ENCODE peak calls at places on chromosomes 3 and 15, in six cellular contexts. One of them, this sample, is unnamed.

GRCh38 chr15:68682330-68682729 is 103.5 kb downstream of the CORO2B start:
- DNase-seq in activated T-helper 1 cell treated with anti-CD3 and anti-CD28 coated beads, Interleukin-2, amount 50 U/mL, for 16 hours: no peak
- DNase-seq in foreskin fibroblast: no peak
- DNase-seq in Caki2: no peak
- DNase-seq in thoracic aorta: no peak
- DNase-seq in CD4-positive, alpha-beta T cell: no peak
- DNase-seq in this sample: no peak

GRCh38 chr3:184795493-184796198 is 16.3 kb upstream of the VPS8 start:
- DNase-seq in activated T-helper 1 cell treated with anti-CD3 and anti-CD28 coated beads, Interleukin-2, amount 50 U/mL, for 16 hours: no peak
- DNase-seq in foreskin fibroblast: no peak
- DNase-seq in Caki2: peak; percentile 45
- DNase-seq in thoracic aorta: no peak
- DNase-seq in CD4-positive, alpha-beta T cell: no peak
- DNase-seq in this sample: no peak

GRCh38 chr3:42500909-42501308 is 1.5 kb upstream of the VIPR1 start:
- DNase-seq in activated T-helper 1 cell treated with anti-CD3 and anti-CD28 coated beads, Interleukin-2, amount 50 U/mL, for 16 hours: no peak
- DNase-seq in foreskin fibroblast: no peak
- DNase-seq in Caki2: no peak
- DNase-seq in thoracic aorta: no peak
- DNase-seq in CD4-positive, alpha-beta T cell: no peak
- DNase-seq in this sample: no peak

GRCh38 chr15:82021992-82022391 is 23.8 kb downstream of the MEX3B start:
- DNase-seq in activated T-helper 1 cell treated with anti-CD3 and anti-CD28 coated beads, Interleukin-2, amount 50 U/mL, for 16 hours: no peak
- DNase-seq in foreskin fibroblast: no peak
- DNase-seq in Caki2: peak; percentile 50
- DNase-seq in thoracic aorta: no peak
- DNase-seq in CD4-positive, alpha-beta T cell: no peak
- DNase-seq in this sample: no peak

GRCh38 chr3:157786216-157786615 is 283.0 kb upstream of the VEPH1 start:
- DNase-seq in activated T-helper 1 cell treated with anti-CD3 and anti-CD28 coated beads, Interleukin-2, amount 50 U/mL, for 16 hours: no peak
- DNase-seq in foreskin fibroblast: peak; percentile 80
- DNase-seq in Caki2: peak; percentile 18
- DNase-seq in thoracic aorta: no peak
- DNase-seq in CD4-positive, alpha-beta T cell: no peak
- DNase-seq in this sample: no peak

GRCh38 chr3:29331830-29332637 is 51.2 kb downstream of the RBMS3 start:
- DNase-seq in activated T-helper 1 cell treated with anti-CD3 and anti-CD28 coated beads, Interleukin-2, amount 50 U/mL, for 16 hours: no peak
- DNase-seq in foreskin fibroblast: peak; percentile 30
- DNase-seq in Caki2: peak; percentile 54
- DNase-seq in thoracic aorta: no peak
- DNase-seq in CD4-positive, alpha-beta T cell: no peak
- DNase-seq in this sample: no peak

GRCh38 chr3:69122398-69122797 is at the start of gene LMOD3:
- DNase-seq in activated T-helper 1 cell treated with anti-CD3 and anti-CD28 coated beads, Interleukin-2, amount 50 U/mL, for 16 hours: no peak
- DNase-seq in foreskin fibroblast: no peak
- DNase-seq in Caki2: no peak
- DNase-seq in thoracic aorta: no peak
- DNase-seq in CD4-positive, alpha-beta T cell: no peak
- DNase-seq in this sample: no peak

GRCh38 chr3:127182848-127183714 is 9.8 kb upstream of the PRR23E start:
- DNase-seq in activated T-helper 1 cell treated with anti-CD3 and anti-CD28 coated beads, Interleukin-2, amount 50 U/mL, for 16 hours: no peak
- DNase-seq in foreskin fibroblast: no peak
- DNase-seq in Caki2: no peak
- DNase-seq in thoracic aorta: no peak
- DNase-seq in CD4-positive, alpha-beta T cell: no peak
- DNase-seq in this sample: no peak

GRCh38 chr15:88193415-88193814 is 63.1 kb downstream of the NTRK3 start:
- DNase-seq in activated T-helper 1 cell treated with anti-CD3 and anti-CD28 coated beads, Interleukin-2, amount 50 U/mL, for 16 hours: no peak
- DNase-seq in foreskin fibroblast: no peak
- DNase-seq in Caki2: no peak
- DNase-seq in thoracic aorta: no peak
- DNase-seq in CD4-positive, alpha-beta T cell: no peak
- DNase-seq in this sample: no peak

GRCh38 chr3:126745760-126746394 is 41.8 kb downstream of the CHCHD6 start:
- DNase-seq in activated T-helper 1 cell treated with anti-CD3 and anti-CD28 coated beads, Interleukin-2, amount 50 U/mL, for 16 hours: no peak
- DNase-seq in foreskin fibroblast: no peak
- DNase-seq in Caki2: no peak
- DNase-seq in thoracic aorta: no peak
- DNase-seq in CD4-positive, alpha-beta T cell: no peak
- DNase-seq in this sample: no peak

GRCh38 chr3:50251220-50251619 is 15.2 kb downstream of the GNAI2 start:
- DNase-seq in activated T-helper 1 cell treated with anti-CD3 and anti-CD28 coated beads, Interleukin-2, amount 50 U/mL, for 16 hours: no peak
- DNase-seq in foreskin fibroblast: peak; percentile 77
- DNase-seq in Caki2: peak; percentile 47
- DNase-seq in thoracic aorta: no peak
- DNase-seq in CD4-positive, alpha-beta T cell: no peak
- DNase-seq in this sample: no peak

GRCh38 chr3:73561494-73561893 is 63.2 kb downstream of the PDZRN3 start:
- DNase-seq in activated T-helper 1 cell treated with anti-CD3 and anti-CD28 coated beads, Interleukin-2, amount 50 U/mL, for 16 hours: no peak
- DNase-seq in foreskin fibroblast: no peak
- DNase-seq in Caki2: no peak
- DNase-seq in thoracic aorta: no peak
- DNase-seq in CD4-positive, alpha-beta T cell: no peak
- DNase-seq in this sample: no peak

GRCh38 chr15:87733005-87733404 is 523.5 kb downstream of the NTRK3 start:
- DNase-seq in activated T-helper 1 cell treated with anti-CD3 and anti-CD28 coated beads, Interleukin-2, amount 50 U/mL, for 16 hours: no peak
- DNase-seq in foreskin fibroblast: no peak
- DNase-seq in Caki2: peak; percentile 33
- DNase-seq in thoracic aorta: no peak
- DNase-seq in CD4-positive, alpha-beta T cell: no peak
- DNase-seq in this sample: no peak

GRCh38 chr3:6747017-6747416 is 113.9 kb upstream of the GRM7 start:
- DNase-seq in activated T-helper 1 cell treated with anti-CD3 and anti-CD28 coated beads, Interleukin-2, amount 50 U/mL, for 16 hours: no peak
- DNase-seq in foreskin fibroblast: no peak
- DNase-seq in Caki2: no peak
- DNase-seq in thoracic aorta: no peak
- DNase-seq in CD4-positive, alpha-beta T cell: no peak
- DNase-seq in this sample: no peak

GRCh38 chr3:23116041-23116440 is 87.1 kb upstream of the UBE2E2 start:
- DNase-seq in activated T-helper 1 cell treated with anti-CD3 and anti-CD28 coated beads, Interleukin-2, amount 50 U/mL, for 16 hours: no peak
- DNase-seq in foreskin fibroblast: no peak
- DNase-seq in Caki2: no peak
- DNase-seq in thoracic aorta: no peak
- DNase-seq in CD4-positive, alpha-beta T cell: no peak
- DNase-seq in this sample: no peak

GRCh38 chr3:37054370-37054769 is 61.1 kb downstream of the MLH1 start:
- DNase-seq in activated T-helper 1 cell treated with anti-CD3 and anti-CD28 coated beads, Interleukin-2, amount 50 U/mL, for 16 hours: no peak
- DNase-seq in foreskin fibroblast: peak; percentile 55
- DNase-seq in Caki2: no peak
- DNase-seq in thoracic aorta: no peak
- DNase-seq in CD4-positive, alpha-beta T cell: no peak
- DNase-seq in this sample: no peak

GRCh38 chr3:46538803-46539442 is 27.2 kb downstream of the LRRC2 start:
- DNase-seq in activated T-helper 1 cell treated with anti-CD3 and anti-CD28 coated beads, Interleukin-2, amount 50 U/mL, for 16 hours: peak; percentile 64
- DNase-seq in foreskin fibroblast: peak; percentile 65
- DNase-seq in Caki2: no peak
- DNase-seq in thoracic aorta: no peak
- DNase-seq in CD4-positive, alpha-beta T cell: peak; percentile 78
- DNase-seq in this sample: no peak

GRCh38 chr3:35817212-35817611 is 177.9 kb downstream of the ARPP21 start:
- DNase-seq in activated T-helper 1 cell treated with anti-CD3 and anti-CD28 coated beads, Interleukin-2, amount 50 U/mL, for 16 hours: no peak
- DNase-seq in foreskin fibroblast: no peak
- DNase-seq in Caki2: no peak
- DNase-seq in thoracic aorta: no peak
- DNase-seq in CD4-positive, alpha-beta T cell: no peak
- DNase-seq in this sample: no peak

GRCh38 chr15:100060276-100060926 is 281.4 kb downstream of the ADAMTS17 start:
- DNase-seq in activated T-helper 1 cell treated with anti-CD3 and anti-CD28 coated beads, Interleukin-2, amount 50 U/mL, for 16 hours: no peak
- DNase-seq in foreskin fibroblast: no peak
- DNase-seq in Caki2: no peak
- DNase-seq in thoracic aorta: peak; percentile 33
- DNase-seq in CD4-positive, alpha-beta T cell: no peak
- DNase-seq in this sample: no peak

GRCh38 chr3:184003187-184003967 is 14.3 kb downstream of the ABCC5 start:
- DNase-seq in activated T-helper 1 cell treated with anti-CD3 and anti-CD28 coated beads, Interleukin-2, amount 50 U/mL, for 16 hours: no peak
- DNase-seq in foreskin fibroblast: peak; percentile 35
- DNase-seq in Caki2: no peak
- DNase-seq in thoracic aorta: no peak
- DNase-seq in CD4-positive, alpha-beta T cell: no peak
- DNase-seq in this sample: no peak

GRCh38 chr15:76904461-76905012 is 603 bp downstream of the SCAPER start:
- DNase-seq in activated T-helper 1 cell treated with anti-CD3 and anti-CD28 coated beads, Interleukin-2, amount 50 U/mL, for 16 hours: no peak
- DNase-seq in foreskin fibroblast: no peak
- DNase-seq in Caki2: peak; percentile 33
- DNase-seq in thoracic aorta: no peak
- DNase-seq in CD4-positive, alpha-beta T cell: no peak
- DNase-seq in this sample: no peak

GRCh38 chr15:39133201-39133600 is 447.7 kb upstream of the THBS1 start:
- DNase-seq in activated T-helper 1 cell treated with anti-CD3 and anti-CD28 coated beads, Interleukin-2, amount 50 U/mL, for 16 hours: no peak
- DNase-seq in foreskin fibroblast: peak; percentile 70
- DNase-seq in Caki2: peak; percentile 85
- DNase-seq in thoracic aorta: no peak
- DNase-seq in CD4-positive, alpha-beta T cell: no peak
- DNase-seq in this sample: no peak

GRCh38 chr3:184198509-184198908 is 12.5 kb downstream of the ABCF3 start:
- DNase-seq in activated T-helper 1 cell treated with anti-CD3 and anti-CD28 coated beads, Interleukin-2, amount 50 U/mL, for 16 hours: no peak
- DNase-seq in foreskin fibroblast: no peak
- DNase-seq in Caki2: no peak
- DNase-seq in thoracic aorta: no peak
- DNase-seq in CD4-positive, alpha-beta T cell: no peak
- DNase-seq in this sample: no peak

GRCh38 chr15:87477759-87478687 is 778.5 kb downstream of the NTRK3 start:
- DNase-seq in activated T-helper 1 cell treated with anti-CD3 and anti-CD28 coated beads, Interleukin-2, amount 50 U/mL, for 16 hours: no peak
- DNase-seq in foreskin fibroblast: peak; percentile 1
- DNase-seq in Caki2: peak; percentile 91
- DNase-seq in thoracic aorta: peak; percentile 21
- DNase-seq in CD4-positive, alpha-beta T cell: no peak
- DNase-seq in this sample: no peak

GRCh38 chr3:172181936-172182708 is 142.7 kb downstream of the FNDC3B start:
- DNase-seq in activated T-helper 1 cell treated with anti-CD3 and anti-CD28 coated beads, Interleukin-2, amount 50 U/mL, for 16 hours: no peak
- DNase-seq in foreskin fibroblast: peak; percentile 67
- DNase-seq in Caki2: peak; percentile 75
- DNase-seq in thoracic aorta: no peak
- DNase-seq in CD4-positive, alpha-beta T cell: no peak
- DNase-seq in this sample: no peak

GRCh38 chr3:119294402-119294888 is 262 bp downstream of the ARHGAP31 start:
- DNase-seq in activated T-helper 1 cell treated with anti-CD3 and anti-CD28 coated beads, Interleukin-2, amount 50 U/mL, for 16 hours: peak; percentile 51
- DNase-seq in foreskin fibroblast: no peak
- DNase-seq in Caki2: peak; percentile 55
- DNase-seq in thoracic aorta: no peak
- DNase-seq in CD4-positive, alpha-beta T cell: peak; percentile 23
- DNase-seq in this sample: no peak

This sample was measured in glomerular endothelial cell.